ENCODE peak calls at places on chromosomes 3 and 15, in eight cellular contexts. One of them, this sample, is unnamed.
A peak's percentile ranks its signal among the peaks of the same experiment; 100 is the strongest.

GRCh38 chr3:119885746-119886530 is 104.0 kb downstream of the NR1I2 start:
- DNase-seq in SK-N-SH: no peak
- DNase-seq in neuronal stem cell: no peak
- DNase-seq in GM12878: no peak
- DNase-seq in CD8-positive, alpha-beta memory T cell: no peak
- DNase-seq in HCT116: no peak
- DNase-seq in transverse colon: no peak
- DNase-seq in SJSA1: no peak
- DNase-seq in this sample: no peak

GRCh38 chr3:78868570-78868969 is 899.2 kb downstream of the ROBO1 start:
- DNase-seq in GM12878: no peak
- DNase-seq in SJSA1: no peak
- DNase-seq in CD8-positive, alpha-beta memory T cell: no peak
- DNase-seq in HCT116: no peak
- DNase-seq in SK-N-SH: no peak
- DNase-seq in transverse colon: no peak
- DNase-seq in neuronal stem cell: no peak
- DNase-seq in this sample: no peak

GRCh38 chr3:18301781-18302180 is 123.4 kb downstream of the SATB1 start:
- DNase-seq in neuronal stem cell: no peak
- DNase-seq in CD8-positive, alpha-beta memory T cell: no peak
- DNase-seq in HCT116: no peak
- DNase-seq in transverse colon: no peak
- DNase-seq in SK-N-SH: no peak
- DNase-seq in GM12878: no peak
- DNase-seq in SJSA1: no peak
- DNase-seq in this sample: no peak

GRCh38 chr3:46705751-46706572 is 4.8 kb downstream of the TMIE start:
- DNase-seq in HCT116: no peak
- DNase-seq in SK-N-SH: no peak
- DNase-seq in neuronal stem cell: no peak
- DNase-seq in transverse colon: peak; percentile 14
- DNase-seq in GM12878: no peak
- DNase-seq in SJSA1: no peak
- DNase-seq in CD8-positive, alpha-beta memory T cell: peak; percentile 39
- DNase-seq in this sample: no peak

GRCh38 chr15:71386005-71386404 is 270.7 kb downstream of the THSD4 start:
- DNase-seq in SJSA1: no peak
- DNase-seq in GM12878: no peak
- DNase-seq in CD8-positive, alpha-beta memory T cell: no peak
- DNase-seq in HCT116: no peak
- DNase-seq in neuronal stem cell: no peak
- DNase-seq in transverse colon: no peak
- DNase-seq in SK-N-SH: no peak
- DNase-seq in this sample: no peak

GRCh38 chr3:173584834-173585831 is 187.6 kb downstream of the NLGN1 start:
- DNase-seq in GM12878: no peak
- DNase-seq in HCT116: no peak
- DNase-seq in neuronal stem cell: peak; percentile 77
- DNase-seq in CD8-positive, alpha-beta memory T cell: no peak
- DNase-seq in SK-N-SH: peak; percentile 30
- DNase-seq in SJSA1: peak; percentile 46
- DNase-seq in transverse colon: peak; percentile 8
- DNase-seq in this sample: no peak

GRCh38 chr3:30347679-30348216 is 258.7 kb upstream of the TGFBR2 start:
- DNase-seq in GM12878: no peak
- DNase-seq in neuronal stem cell: no peak
- DNase-seq in SK-N-SH: no peak
- DNase-seq in CD8-positive, alpha-beta memory T cell: no peak
- DNase-seq in SJSA1: peak; percentile 57
- DNase-seq in HCT116: no peak
- DNase-seq in transverse colon: no peak
- DNase-seq in this sample: peak; percentile 67

GRCh38 chr3:75938921-75939320 is 153.6 kb upstream of the ZNF717 start:
- DNase-seq in transverse colon: no peak
- DNase-seq in SK-N-SH: no peak
- DNase-seq in GM12878: no peak
- DNase-seq in SJSA1: no peak
- DNase-seq in HCT116: no peak
- DNase-seq in neuronal stem cell: no peak
- DNase-seq in CD8-positive, alpha-beta memory T cell: no peak
- DNase-seq in this sample: no peak

GRCh38 chr3:182637350-182638197 is 155.7 kb upstream of the ATP11B start:
- DNase-seq in HCT116: no peak
- DNase-seq in SK-N-SH: no peak
- DNase-seq in transverse colon: peak; percentile 75
- DNase-seq in SJSA1: no peak
- DNase-seq in CD8-positive, alpha-beta memory T cell: no peak
- DNase-seq in GM12878: no peak
- DNase-seq in neuronal stem cell: no peak
- DNase-seq in this sample: no peak

GRCh38 chr15:83270176-83270575 is 14.3 kb downstream of the BNC1 start:
- DNase-seq in transverse colon: no peak
- DNase-seq in GM12878: no peak
- DNase-seq in HCT116: no peak
- DNase-seq in neuronal stem cell: no peak
- DNase-seq in SK-N-SH: no peak
- DNase-seq in SJSA1: no peak
- DNase-seq in CD8-positive, alpha-beta memory T cell: no peak
- DNase-seq in this sample: no peak

GRCh38 chr15:90972133-90972532 is 17.4 kb downstream of the RCCD1 start:
- DNase-seq in CD8-positive, alpha-beta memory T cell: no peak
- DNase-seq in SJSA1: no peak
- DNase-seq in SK-N-SH: no peak
- DNase-seq in GM12878: no peak
- DNase-seq in HCT116: no peak
- DNase-seq in neuronal stem cell: no peak
- DNase-seq in transverse colon: no peak
- DNase-seq in this sample: no peak

GRCh38 chr15:91186892-91187644 is 87.0 kb downstream of the SV2B start:
- DNase-seq in SJSA1: no peak
- DNase-seq in GM12878: no peak
- DNase-seq in SK-N-SH: no peak
- DNase-seq in neuronal stem cell: peak; percentile 17
- DNase-seq in CD8-positive, alpha-beta memory T cell: no peak
- DNase-seq in transverse colon: no peak
- DNase-seq in HCT116: no peak
- DNase-seq in this sample: peak; percentile 35

GRCh38 chr3:170023165-170023564 is 14.6 kb upstream of the GPR160 start:
- DNase-seq in HCT116: no peak
- DNase-seq in SK-N-SH: no peak
- DNase-seq in CD8-positive, alpha-beta memory T cell: no peak
- DNase-seq in neuronal stem cell: no peak
- DNase-seq in SJSA1: no peak
- DNase-seq in GM12878: no peak
- DNase-seq in transverse colon: no peak
- DNase-seq in this sample: no peak

GRCh38 chr15:56820333-56820732 is 87.0 kb upstream of the ZNF280D start:
- DNase-seq in GM12878: no peak
- DNase-seq in neuronal stem cell: no peak
- DNase-seq in HCT116: no peak
- DNase-seq in transverse colon: no peak
- DNase-seq in CD8-positive, alpha-beta memory T cell: no peak
- DNase-seq in SJSA1: no peak
- DNase-seq in SK-N-SH: no peak
- DNase-seq in this sample: no peak

GRCh38 chr3:143826296-143826695 is 22.0 kb downstream of the SLC9A9 start:
- DNase-seq in SK-N-SH: no peak
- DNase-seq in GM12878: no peak
- DNase-seq in neuronal stem cell: no peak
- DNase-seq in HCT116: no peak
- DNase-seq in SJSA1: no peak
- DNase-seq in transverse colon: no peak
- DNase-seq in CD8-positive, alpha-beta memory T cell: no peak
- DNase-seq in this sample: no peak

DNA sequence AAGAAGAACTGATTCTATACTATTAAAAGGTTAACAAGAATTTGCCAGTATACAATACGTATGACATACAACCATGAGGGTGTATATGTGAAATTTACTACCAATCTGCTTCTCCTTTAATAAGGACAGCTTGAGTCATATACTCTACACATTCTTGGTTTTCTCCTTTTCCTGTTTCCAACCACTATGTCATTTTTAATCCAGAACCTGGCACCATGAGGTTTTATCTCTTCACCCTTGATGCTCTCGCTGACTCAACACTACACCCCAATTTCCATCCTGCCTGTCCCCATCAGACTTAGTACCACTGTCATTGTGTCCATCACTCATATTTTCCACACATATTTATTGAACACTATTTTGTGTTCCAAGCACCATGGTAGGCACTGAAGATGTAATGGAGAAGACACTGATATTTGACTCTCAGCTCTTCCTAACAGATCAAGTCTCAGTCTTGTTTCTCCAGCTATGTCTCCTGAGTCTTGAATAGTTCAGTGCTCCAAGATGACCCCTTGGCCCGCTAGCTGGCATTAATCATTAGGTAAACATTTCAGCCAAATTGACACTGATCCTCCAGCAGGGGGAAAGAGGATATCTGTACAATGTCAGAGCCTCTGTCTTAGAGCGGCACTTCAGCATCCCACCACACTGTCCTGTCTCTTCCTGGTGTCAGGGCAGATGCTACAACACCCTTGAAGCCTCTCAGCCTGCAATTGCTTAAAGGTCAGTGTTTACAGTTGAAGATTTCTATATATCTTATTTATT is 11.2 kb upstream of the COL8A1 start:
- DNase-seq in HCT116: no peak
- DNase-seq in transverse colon: no peak
- DNase-seq in neuronal stem cell: no peak
- DNase-seq in SK-N-SH: no peak
- DNase-seq in GM12878: no peak
- DNase-seq in SJSA1: no peak
- DNase-seq in CD8-positive, alpha-beta memory T cell: no peak
- DNase-seq in this sample: no peak
- H3K36me3 ChIP-seq in HCT116: no peaks in the 10 kb centered on the region
- H3K36me3 ChIP-seq in transverse colon: no peaks in the 10 kb centered on the region
- H3K36me3 ChIP-seq in neuronal stem cell: no peaks in the 10 kb centered on the region
- H3K36me3 ChIP-seq in SK-N-SH: no peaks in the 10 kb centered on the region
- H3K36me3 ChIP-seq in GM12878: no peaks in the 10 kb centered on the region
- H3K36me3 ChIP-seq in SJSA1: no peaks in the 10 kb centered on the region
- H3K36me3 ChIP-seq in CD8-positive, alpha-beta memory T cell: no peaks in the 10 kb centered on the region
- H3K36me3 ChIP-seq in this sample: no peaks in the 10 kb centered on the region

GRCh38 chr3:128910006-128910405 is 30.6 kb downstream of the ACAD9 start:
- DNase-seq in HCT116: no peak
- DNase-seq in SJSA1: no peak
- DNase-seq in GM12878: no peak
- DNase-seq in SK-N-SH: no peak
- DNase-seq in neuronal stem cell: no peak
- DNase-seq in transverse colon: no peak
- DNase-seq in CD8-positive, alpha-beta memory T cell: no peak
- DNase-seq in this sample: no peak

GRCh38 chr3:128906031-128906803 is 26.8 kb downstream of the ACAD9 start:
- DNase-seq in HCT116: no peak
- DNase-seq in CD8-positive, alpha-beta memory T cell: no peak
- DNase-seq in GM12878: no peak
- DNase-seq in neuronal stem cell: no peak
- DNase-seq in transverse colon: no peak
- DNase-seq in SJSA1: no peak
- DNase-seq in SK-N-SH: no peak
- DNase-seq in this sample: no peak

GRCh38 chr3:128908951-128909350 is 29.5 kb downstream of the ACAD9 start:
- DNase-seq in neuronal stem cell: no peak
- DNase-seq in SJSA1: no peak
- DNase-seq in CD8-positive, alpha-beta memory T cell: no peak
- DNase-seq in transverse colon: no peak
- DNase-seq in HCT116: no peak
- DNase-seq in GM12878: no peak
- DNase-seq in SK-N-SH: no peak
- DNase-seq in this sample: no peak

GRCh38 chr3:128906804-128907525 is 27.5 kb downstream of the ACAD9 start:
- DNase-seq in SJSA1: no peak
- DNase-seq in transverse colon: no peak
- DNase-seq in SK-N-SH: no peak
- DNase-seq in neuronal stem cell: no peak
- DNase-seq in HCT116: no peak
- DNase-seq in GM12878: no peak
- DNase-seq in CD8-positive, alpha-beta memory T cell: no peak
- DNase-seq in this sample: no peak

GRCh38 chr3:128907706-128908445 is 28.5 kb downstream of the ACAD9 start:
- DNase-seq in SJSA1: no peak
- DNase-seq in neuronal stem cell: no peak
- DNase-seq in SK-N-SH: no peak
- DNase-seq in HCT116: no peak
- DNase-seq in transverse colon: no peak
- DNase-seq in CD8-positive, alpha-beta memory T cell: no peak
- DNase-seq in GM12878: no peak
- DNase-seq in this sample: no peak
- H3K36me3 ChIP-seq in SJSA1: peaks cover 90% of the 10 kb centered on the region
- H3K36me3 ChIP-seq in neuronal stem cell: peaks cover 71% of the 10 kb centered on the region
- H3K36me3 ChIP-seq in SK-N-SH: peaks cover 82% of the 10 kb centered on the region
- H3K36me3 ChIP-seq in HCT116: peaks cover 60% of the 10 kb centered on the region
- H3K36me3 ChIP-seq in transverse colon: no peaks in the 10 kb centered on the region
- H3K36me3 ChIP-seq in CD8-positive, alpha-beta memory T cell: peaks cover 71% of the 10 kb centered on the region
- H3K36me3 ChIP-seq in GM12878: peaks cover 32% of the 10 kb centered on the region
- H3K36me3 ChIP-seq in this sample: peaks cover 1% of the 10 kb centered on the region

GRCh38 chr3:53221827-53222182 is 34.0 kb downstream of the TKT start:
- DNase-seq in neuronal stem cell: no peak
- DNase-seq in SK-N-SH: no peak
- DNase-seq in transverse colon: no peak
- DNase-seq in HCT116: no peak
- DNase-seq in CD8-positive, alpha-beta memory T cell: no peak
- DNase-seq in SJSA1: no peak
- DNase-seq in GM12878: no peak
- DNase-seq in this sample: no peak
- H3K36me3 ChIP-seq in neuronal stem cell: peaks cover 39% of the 10 kb centered on the region
- H3K36me3 ChIP-seq in SK-N-SH: peaks cover 42% of the 10 kb centered on the region
- H3K36me3 ChIP-seq in transverse colon: peaks cover 5% of the 10 kb centered on the region
- H3K36me3 ChIP-seq in HCT116: peaks cover 40% of the 10 kb centered on the region
- H3K36me3 ChIP-seq in CD8-positive, alpha-beta memory T cell: peaks cover 11% of the 10 kb centered on the region
- H3K36me3 ChIP-seq in SJSA1: peaks cover 40% of the 10 kb centered on the region
- H3K36me3 ChIP-seq in GM12878: peaks cover 25% of the 10 kb centered on the region
- H3K36me3 ChIP-seq in this sample: peaks cover 6% of the 10 kb centered on the region

GRCh38 chr3:14132120-14132519 is 7.3 kb downstream of the TMEM43 start:
- DNase-seq in SJSA1: no peak
- DNase-seq in CD8-positive, alpha-beta memory T cell: no peak
- DNase-seq in neuronal stem cell: no peak
- DNase-seq in transverse colon: no peak
- DNase-seq in HCT116: no peak
- DNase-seq in SK-N-SH: no peak
- DNase-seq in GM12878: no peak
- DNase-seq in this sample: no peak

GRCh38 chr3:14131134-14131533 is 6.3 kb downstream of the TMEM43 start:
- DNase-seq in HCT116: no peak
- DNase-seq in neuronal stem cell: no peak
- DNase-seq in CD8-positive, alpha-beta memory T cell: no peak
- DNase-seq in SK-N-SH: no peak
- DNase-seq in GM12878: no peak
- DNase-seq in transverse colon: no peak
- DNase-seq in SJSA1: no peak
- DNase-seq in this sample: no peak

GRCh38 chr3:14132689-14133088 is 7.8 kb downstream of the TMEM43 start:
- DNase-seq in SJSA1: no peak
- DNase-seq in GM12878: no peak
- DNase-seq in SK-N-SH: no peak
- DNase-seq in neuronal stem cell: no peak
- DNase-seq in CD8-positive, alpha-beta memory T cell: no peak
- DNase-seq in transverse colon: no peak
- DNase-seq in HCT116: no peak
- DNase-seq in this sample: no peak

GRCh38 chr3:14130230-14130629 is 5.4 kb downstream of the TMEM43 start:
- DNase-seq in CD8-positive, alpha-beta memory T cell: no peak
- DNase-seq in SJSA1: no peak
- DNase-seq in neuronal stem cell: no peak
- DNase-seq in SK-N-SH: no peak
- DNase-seq in transverse colon: no peak
- DNase-seq in GM12878: no peak
- DNase-seq in HCT116: no peak
- DNase-seq in this sample: no peak

GRCh38 chr3:14130707-14131106 is 5.9 kb downstream of the TMEM43 start:
- DNase-seq in CD8-positive, alpha-beta memory T cell: no peak
- DNase-seq in transverse colon: no peak
- DNase-seq in HCT116: no peak
- DNase-seq in SJSA1: no peak
- DNase-seq in neuronal stem cell: no peak
- DNase-seq in SK-N-SH: no peak
- DNase-seq in GM12878: no peak
- DNase-seq in this sample: no peak
- H3K36me3 ChIP-seq in CD8-positive, alpha-beta memory T cell: peaks cover 64% of the 10 kb centered on the region
- H3K36me3 ChIP-seq in transverse colon: no peaks in the 10 kb centered on the region
- H3K36me3 ChIP-seq in HCT116: peaks cover 46% of the 10 kb centered on the region
- H3K36me3 ChIP-seq in SJSA1: peaks cover 89% of the 10 kb centered on the region
- H3K36me3 ChIP-seq in neuronal stem cell: peaks cover 47% of the 10 kb centered on the region
- H3K36me3 ChIP-seq in SK-N-SH: peaks cover 84% of the 10 kb centered on the region
- H3K36me3 ChIP-seq in GM12878: peaks cover 27% of the 10 kb centered on the region
- H3K36me3 ChIP-seq in this sample: peaks cover 2% of the 10 kb centered on the region

This sample was measured in kidney epithelial cell.